ENCODE peak calls at places on chromosomes 1 and 21, in six cellular contexts. W is epithelial cell of esophagus, J is pancreas, M is RCC 7860, P is AG08395, S is sigmoid colon. C is an unnamed sample.
A peak's percentile ranks its signal among the peaks of the same experiment; 100 is the strongest.

GRCh38 chr1:150551784-150552691 is 2.8 kb downstream of the ADAMTSL4 start:
- DNase-seq in S (peak; percentile 98), M (peak; percentile 50), W (peak; percentile 92), J (no peak), P (peak; percentile 89), C (peak; percentile 92)

GRCh38 chr1:188986751-188987417 is 1490.8 kb downstream of the BRINP3 start:
- DNase-seq in J (no peak), M (no peak), P (no peak), W (no peak), S (no peak), C (no peak)

GRCh38 chr21:37623689-37624088 is 257.1 kb downstream of the DYRK1A start:
- DNase-seq in M (no peak), P (no peak), W (no peak), J (no peak), S (no peak), C (no peak)

GRCh38 chr1:76176020-76176419 is 101.5 kb downstream of the ST6GALNAC3 start:
- DNase-seq in P (no peak), W (no peak), J (no peak), S (no peak), M (no peak), C (no peak)

GRCh38 chr1:204623365-204623893 is 62.1 kb downstream of the LRRN2 start:
- DNase-seq in S (no peak), P (no peak), W (peak; percentile 27), M (peak; percentile 61), J (no peak), C (no peak)

GRCh38 chr1:175129182-175129581 is 61.5 kb downstream of the TNN start:
- DNase-seq in M (no peak), J (no peak), P (peak; percentile 86), W (peak; percentile 84), S (no peak), C (peak; percentile 74)

GRCh38 chr1:160521554-160521953 is 1.5 kb downstream of the SLAMF6 start:
- DNase-seq in J (no peak), S (no peak), W (no peak), M (no peak), P (no peak), C (no peak)

GRCh38 chr21:18716578-18717138 is 313.1 kb upstream of the TMPRSS15 start:
- DNase-seq in J (no peak), P (no peak), W (no peak), S (no peak), M (no peak), C (no peak)

GRCh38 chr1:232613752-232614381 is 16.1 kb downstream of the SIPA1L2 start:
- DNase-seq in J (no peak), P (no peak), M (peak; percentile 37), S (no peak), W (peak; percentile 11), C (peak; percentile 41)

GRCh38 chr1:172585861-172586260 is 52.9 kb downstream of the SUCO start:
- DNase-seq in M (no peak), J (no peak), S (no peak), P (no peak), W (peak; percentile 47), C (no peak)

GRCh38 chr1:201156346-201156745 is 2.1 kb upstream of the TMEM9 start:
- DNase-seq in M (no peak), W (no peak), S (no peak), P (no peak), J (no peak), C (no peak)

GRCh38 chr1:14338509-14338908 is 260.0 kb upstream of the KAZN start:
- DNase-seq in P (no peak), S (no peak), W (no peak), J (no peak), M (no peak), C (no peak)

GRCh38 chr21:42009018-42009830 is 936 bp downstream of the ZBTB21 start:
- DNase-seq in P (peak; percentile 26), J (peak; percentile 51), W (peak; percentile 28), S (peak; percentile 81), M (peak; percentile 28), C (peak; percentile 51)

GRCh38 chr1:58331156-58331555 is 215.4 kb downstream of the OMA1 start:
- DNase-seq in J (no peak), M (no peak), P (peak; percentile 80), W (no peak), S (no peak), C (peak; percentile 52)

GRCh38 chr1:156144747-156145146 is 8.6 kb upstream of the SEMA4A start:
- DNase-seq in S (no peak), P (no peak), M (no peak), W (no peak), J (no peak), C (no peak)

GRCh38 chr1:58884706-58885661 is 101.1 kb upstream of the JUN start:
- DNase-seq in P (no peak), W (no peak), M (no peak), S (peak; percentile 77), J (peak; percentile 92), C (no peak)

GRCh38 chr21:40765771-40766170 is 81.2 kb downstream of the DSCAM start:
- DNase-seq in S (no peak), M (no peak), P (no peak), W (no peak), J (no peak), C (no peak)

GRCh38 chr1:33455537-33456301 is 16.7 kb upstream of the ZSCAN20 start:
- DNase-seq in S (no peak), W (peak; percentile 85), M (peak; percentile 67), J (peak; percentile 21), P (peak; percentile 91), C (peak; percentile 86)

GRCh38 chr21:45931397-45931969 is 50.1 kb upstream of the COL6A1 start:
- DNase-seq in M (no peak), P (no peak), J (no peak), W (no peak), S (no peak), C (no peak)

GRCh38 chr21:21232320-21232719 is 234.1 kb downstream of the NCAM2 start:
- DNase-seq in J (no peak), W (peak; percentile 1), P (peak; percentile 24), M (no peak), S (no peak), C (peak; percentile 18)

GRCh38 chr1:220007438-220007837 is 38.9 kb downstream of the EPRS1 start:
- DNase-seq in S (no peak), P (no peak), W (no peak), J (no peak), M (no peak), C (no peak)

GRCh38 chr1:195941314-195941713 is 666.9 kb downstream of the KCNT2 start:
- DNase-seq in M (no peak), P (no peak), J (no peak), W (no peak), S (no peak), C (no peak)

GRCh38 chr1:202858306-202858705 is 30.6 kb downstream of the RABIF start:
- DNase-seq in W (no peak), S (peak; percentile 93), P (peak; percentile 67), M (no peak), J (peak; percentile 7), C (peak; percentile 71)

GRCh38 chr1:152188673-152189591 is 29.9 kb upstream of the RPTN start:
- DNase-seq in M (peak; percentile 35), P (peak; percentile 28), S (peak; percentile 86), W (peak; percentile 79), J (peak; percentile 43), C (peak; percentile 70)

GRCh38 chr21:45200596-45201296 is 86.9 kb downstream of the POFUT2 start:
- DNase-seq in M (no peak), W (no peak), J (no peak), P (no peak), S (no peak), C (no peak)

GRCh38 chr1:207848234-207848633 is 62.7 kb downstream of the CD34 start:
- DNase-seq in P (peak; percentile 31), S (peak; percentile 83), M (peak; percentile 84), J (no peak), W (peak; percentile 97), C (peak; percentile 59)

GRCh38 chr1:28139033-28139712 is 37.3 kb downstream of the PTAFR start:
- DNase-seq in S (no peak), W (peak; percentile 82), M (no peak), J (no peak), P (peak; percentile 65), C (peak; percentile 69)

GRCh38 chr1:151908228-151908691 is 1.1 kb downstream of the THEM4 start:
- DNase-seq in S (no peak), M (no peak), W (peak; percentile 40), J (no peak), P (no peak), C (peak; percentile 25)

GRCh38 chr1:9413877-9414213 is 121.2 kb downstream of the SPSB1 start:
- DNase-seq in P (peak; percentile 63), W (no peak), S (no peak), M (no peak), J (no peak), C (peak; percentile 69)

GRCh38 chr1:91091812-91092211 is 70.0 kb upstream of the ZNF644 start:
- DNase-seq in J (no peak), P (no peak), S (no peak), M (peak; percentile 31), W (peak; percentile 10), C (no peak)

GRCh38 chr1:21652937-21653743 is 16.0 kb downstream of the RAP1GAP start:
- DNase-seq in J (no peak), W (no peak), M (no peak), P (no peak), S (no peak), C (peak; percentile 13)

GRCh38 chr1:183279835-183280234 is 93.8 kb downstream of the LAMC2 start:
- DNase-seq in M (no peak), S (no peak), W (peak; percentile 99), P (peak; percentile 70), J (no peak), C (peak; percentile 82)

GRCh38 chr1:201537966-201538617 is 835 bp upstream of the NAV1 start:
- DNase-seq in S (no peak), P (no peak), M (peak; percentile 63), W (no peak), J (no peak), C (no peak)

GRCh38 chr1:117600966-117601365 is 4.9 kb upstream of the TENT5C start:
- DNase-seq in M (no peak), S (no peak), J (peak; percentile 0), W (no peak), P (no peak), C (no peak)

C was measured in AG20443.